ENCODE peak calls at places on chromosomes 13 and 19, in five cellular contexts. Z is HAP-1, T is NCI-H774, S is germinal center, U is DMS79 treated with DMSO at 0.1 percent for 48 hours. K is an unnamed sample.

GRCh38 chr19:24029941-24030636 is 56.9 kb upstream of the ZNF254 start:
- DNase-seq in Z (no peak), T (no peak), S (no peak), U (no peak), K (no peak)

GRCh38 chr13:90696254-90696653 is 651.2 kb upstream of the MIR17HG start:
- DNase-seq in Z (no peak), T (no peak), S (no peak), U (no peak), K (no peak)

GRCh38 chr19:10808937-10809655 is 26.9 kb downstream of the TMED1 start:
- DNase-seq in Z (no peak), T (no peak), S (no peak), U (no peak), K (no peak)

GRCh38 chr19:17304386-17305047 is 1.2 kb upstream of the MRPL34 start:
- DNase-seq in Z (no peak), T (no peak), S (no peak), U (peak), K (no peak)

GRCh38 chr19:16067205-16067938 is 8.9 kb upstream of the TPM4 start:
- DNase-seq in Z (no peak), T (no peak), S (no peak), U (no peak), K (no peak)

GRCh38 chr13:23505007-23505406 is 65.2 kb upstream of the TNFRSF19 start:
- DNase-seq in Z (no peak), T (no peak), S (no peak), U (no peak), K (no peak)

GRCh38 chr13:113852536-113853517 is 11.0 kb downstream of the GAS6 start:
- DNase-seq in Z (no peak), T (no peak), S (no peak), U (no peak), K (no peak)

GRCh38 chr13:42728507-42729180 is 52.7 kb upstream of the FAM216B start:
- DNase-seq in Z (no peak), T (no peak), S (no peak), U (peak), K (no peak)

GRCh38 chr13:75359266-75359665 is 122.7 kb downstream of the TBC1D4 start:
- DNase-seq in Z (peak), T (no peak), S (no peak), U (no peak), K (no peak)

GRCh38 chr19:7639863-7640348 is 3.0 kb downstream of the STXBP2 start:
- DNase-seq in Z (no peak), T (no peak), S (no peak), U (no peak), K (no peak)

GRCh38 chr19:33325920-33326319 is 23.6 kb upstream of the CEBPA start:
- DNase-seq in Z (no peak), T (no peak), S (no peak), U (no peak), K (no peak)

GRCh38 chr19:45306522-45307027 is 16.1 kb downstream of the CKM start:
- DNase-seq in Z (no peak), T (peak), S (no peak), U (peak), K (peak)

K was measured in NCI-H1105 treated with DMSO at 0.1 percent for 48 hours.